ENCODE peak calls at places on chromosomes 2 and 18, in nine cellular contexts. B, P, X, O, A, L, K, N and H are unnamed samples.

GRCh38 chr18:3867768-3868445 is 417.9 kb downstream of the TGIF1 start:
- DNase-seq in K (no peak), P (no peak), B (no peak), N (no peak), X (no peak), O (peak), A (no peak), L (no peak), H (no peak)

GRCh38 chr18:1147616-1148184 is 243.0 kb downstream of the ADCYAP1 start:
- DNase-seq in A (no peak), K (no peak), L (no peak), N (no peak), B (no peak), X (no peak), O (no peak), P (no peak), H (no peak)

GRCh38 chr2:38093503-38093902 is 17.6 kb upstream of the CYP1B1 start:
- DNase-seq in X (no peak), K (no peak), B (no peak), A (no peak), N (no peak), O (no peak), P (no peak), L (no peak), H (no peak)

GRCh38 chr2:233620204-233620603 is 2.8 kb downstream of the UGT1A8 start:
- DNase-seq in L (no peak), A (no peak), N (no peak), B (no peak), P (no peak), K (no peak), X (no peak), O (no peak), H (no peak)

GRCh38 chr2:149441255-149441654 is 110.9 kb downstream of the LYPD6 start:
- DNase-seq in B (no peak), A (no peak), N (no peak), K (no peak), P (no peak), O (no peak), X (no peak), L (peak), H (no peak)

GRCh38 chr18:39173022-39173421 is 1607.4 kb upstream of the CELF4 start:
- DNase-seq in X (no peak), B (no peak), O (no peak), A (no peak), K (no peak), P (no peak), N (no peak), L (no peak), H (no peak)

GRCh38 chr2:95359035-95359434 is 43.5 kb upstream of the FAHD2A start:
- DNase-seq in O (no peak), B (peak), A (no peak), P (no peak), N (no peak), K (no peak), L (peak), X (no peak), H (no peak)

GRCh38 chr2:235856820-235857185 is 311.4 kb downstream of the GBX2 start:
- DNase-seq in A (no peak), X (no peak), N (no peak), P (no peak), O (no peak), B (no peak), L (no peak), K (no peak), H (no peak)

GRCh38 chr18:75477913-75478312 is 50.4 kb upstream of the SMIM21 start:
- DNase-seq in A (no peak), L (peak), P (peak), X (no peak), N (no peak), B (no peak), K (no peak), O (no peak), H (no peak)

GRCh38 chr2:136101042-136101441 is 16.9 kb downstream of the CXCR4 start:
- DNase-seq in X (no peak), O (no peak), P (peak), B (no peak), L (peak), A (no peak), N (no peak), K (no peak), H (no peak)

GRCh38 chr2:221490506-221491060 is 81.5 kb downstream of the EPHA4 start:
- DNase-seq in B (no peak), N (no peak), X (no peak), O (no peak), L (no peak), P (no peak), K (no peak), A (no peak), H (no peak)

GRCh38 chr2:97775074-97775473 is 61.7 kb downstream of the ZAP70 start:
- DNase-seq in O (no peak), L (no peak), B (no peak), A (no peak), P (no peak), X (no peak), N (no peak), K (no peak), H (no peak)

GRCh38 chr2:125224830-125225229 is 1199.7 kb downstream of the CNTNAP5 start:
- DNase-seq in K (peak), O (no peak), N (no peak), X (peak), B (no peak), A (no peak), P (no peak), L (no peak), H (no peak)

GRCh38 chr2:74414913-74415761 is 6.3 kb downstream of the C2orf81 start:
- DNase-seq in X (no peak), K (no peak), B (no peak), N (no peak), A (no peak), L (peak), P (no peak), O (no peak), H (peak)

GRCh38 chr2:55154525-55155030 is 77.5 kb downstream of the CLHC1 start:
- DNase-seq in P (no peak), L (no peak), A (no peak), B (no peak), K (no peak), O (no peak), X (no peak), N (no peak), H (no peak)

GRCh38 chr2:38712413-38712812 is 38.7 kb downstream of the SRSF7 start:
- DNase-seq in X (no peak), L (no peak), P (no peak), N (no peak), B (no peak), K (no peak), A (no peak), O (no peak), H (no peak)

GRCh38 chr2:160299540-160299939 is 99.5 kb upstream of the ITGB6 start:
- DNase-seq in P (no peak), O (no peak), X (no peak), A (no peak), L (peak), N (no peak), K (no peak), B (no peak), H (no peak)

GRCh38 chr2:113198790-113199612 is 25.2 kb downstream of the PSD4 start:
- DNase-seq in L (peak), K (peak), X (peak), B (no peak), O (peak), A (no peak), N (peak), P (peak), H (peak)

GRCh38 chr18:29540548-29540947 is 1363.6 kb upstream of the CDH2 start:
- DNase-seq in P (no peak), L (no peak), B (no peak), N (no peak), X (no peak), A (no peak), K (no peak), O (no peak), H (no peak)

GRCh38 chr2:108026095-108026794 is 39.9 kb downstream of the SLC5A7 start:
- DNase-seq in A (no peak), N (no peak), O (no peak), X (no peak), L (no peak), P (no peak), B (no peak), K (no peak), H (no peak)

GRCh38 chr2:121124330-121124729 is 160.7 kb downstream of the TFCP2L1 start:
- DNase-seq in A (no peak), N (no peak), K (no peak), X (no peak), O (no peak), P (no peak), L (no peak), B (no peak), H (no peak)

GRCh38 chr18:56083097-56083865 is 495.3 kb upstream of the TCF4 start:
- DNase-seq in B (no peak), N (no peak), A (no peak), L (no peak), O (no peak), K (no peak), X (no peak), P (no peak), H (no peak)

GRCh38 chr18:76983184-76983583 is 149.4 kb downstream of the MBP start:
- DNase-seq in L (peak), X (peak), A (peak), K (peak), B (peak), O (peak), P (peak), N (peak), H (peak)

GRCh38 chr2:195934484-195934883 is 134.2 kb downstream of the DNAH7 start:
- DNase-seq in N (no peak), A (no peak), B (no peak), O (no peak), K (no peak), P (no peak), L (no peak), X (no peak), H (no peak)

GRCh38 chr2:177466337-177467195 is 74.0 kb downstream of the AGPS start:
- DNase-seq in A (no peak), N (no peak), B (no peak), K (no peak), O (no peak), L (peak), X (no peak), P (no peak), H (no peak)

GRCh38 chr2:215748446-215748845 is 264.9 kb downstream of the MREG start:
- DNase-seq in K (no peak), N (peak), X (peak), O (no peak), P (no peak), L (no peak), A (no peak), B (no peak), H (no peak)

GRCh38 chr18:58894937-58895336 is 30.3 kb downstream of the ZNF532 start:
- DNase-seq in L (no peak), P (no peak), K (no peak), N (no peak), O (no peak), X (no peak), B (no peak), A (no peak), H (no peak)

GRCh38 chr2:189492451-189492850 is 51.2 kb downstream of the WDR75 start:
- DNase-seq in P (no peak), A (no peak), K (no peak), B (no peak), X (no peak), N (no peak), O (no peak), L (peak), H (no peak)

GRCh38 chr2:48249093-48249492 is 280.9 kb upstream of the STON1 start:
- DNase-seq in X (no peak), A (no peak), N (no peak), L (peak), O (peak), B (peak), K (no peak), P (no peak), H (no peak)

GRCh38 chr18:58578321-58578720 is 50.6 kb downstream of the ALPK2 start:
- DNase-seq in P (no peak), L (peak), K (no peak), N (no peak), X (peak), O (no peak), A (no peak), B (no peak), H (no peak)

GRCh38 chr2:26184555-26185303 is 11.8 kb downstream of the GAREM2 start:
- DNase-seq in L (peak), A (peak), K (peak), P (peak), X (no peak), O (peak), B (peak), N (no peak), H (peak)

GRCh38 chr2:25226827-25227226 is 58.4 kb upstream of the POMC start:
- DNase-seq in P (no peak), X (no peak), B (no peak), K (no peak), O (no peak), N (no peak), L (no peak), A (no peak), H (no peak)

GRCh38 chr18:45802814-45803492 is 22.5 kb upstream of the SIGLEC15 start:
- DNase-seq in X (no peak), A (peak), K (no peak), B (peak), P (no peak), O (no peak), N (no peak), L (peak), H (no peak)

GRCh38 chr2:175930504-175930903 is 71.6 kb downstream of the LNPK start:
- DNase-seq in B (no peak), N (no peak), X (no peak), P (no peak), O (no peak), A (no peak), L (no peak), K (no peak), H (no peak)

GRCh38 chr2:38733300-38733971 is 17.7 kb downstream of the SRSF7 start:
- DNase-seq in A (no peak), O (no peak), X (no peak), P (no peak), N (no peak), L (no peak), B (no peak), K (no peak), H (no peak)

GRCh38 chr2:11097988-11098387 is 57.3 kb upstream of the SLC66A3 start:
- DNase-seq in B (no peak), L (no peak), P (no peak), O (no peak), N (no peak), X (no peak), K (no peak), A (no peak), H (no peak)